ENCODE peak calls at places on chromosomes 3 and 15, in ten cellular contexts. P is H1, Y is endothelial cell of umbilical vein, V is fibroblast of lung, Z is neural progenitor cell, L is GM23248, M is astrocyte, H is SK-N-SH, G is IMR-90, S is PC-3. B is an unnamed sample.

GRCh38 chr3:99549918-99550603 is 88.3 kb upstream of the COL8A1 start:
- DNase-seq in Y (peak; percentile 84), H (no peak), P (no peak), M (peak; percentile 61), V (peak; percentile 67), G (peak; percentile 66), S (no peak), L (peak; percentile 57), Z (no peak), B (peak; percentile 56)

GRCh38 chr15:91448245-91448644 is 348.2 kb downstream of the SV2B start:
- DNase-seq in Y (no peak), S (no peak), Z (no peak), H (no peak), G (no peak), L (no peak), M (no peak), P (no peak), V (no peak), B (no peak)

GRCh38 chr3:149621218-149622005 is 36.4 kb downstream of the WWTR1 start:
- DNase-seq in S (peak; percentile 71), V (peak; percentile 97), H (no peak), G (peak; percentile 92), M (peak; percentile 97), L (peak; percentile 92), P (no peak), Y (peak; percentile 90), Z (no peak), B (peak; percentile 74)

GRCh38 chr15:35279811-35280210 is 194.7 kb upstream of the NANOGP8 start:
- DNase-seq in Z (no peak), P (no peak), L (peak; percentile 65), H (no peak), M (peak; percentile 2), V (peak; percentile 19), Y (no peak), S (no peak), G (peak; percentile 5), B (no peak)

GRCh38 chr3:150968341-150968740 is 4.2 kb downstream of the CLRN1 start:
- DNase-seq in G (no peak), H (no peak), P (no peak), M (peak; percentile 50), L (no peak), Y (no peak), S (no peak), V (peak; percentile 58), Z (no peak), B (no peak)

GRCh38 chr3:71926690-71927089 is 141.7 kb upstream of the PROK2 start:
- DNase-seq in Y (no peak), G (no peak), P (no peak), S (no peak), Z (no peak), H (no peak), V (no peak), M (no peak), L (no peak), B (no peak)

GRCh38 chr3:99394831-99395733 is 243.3 kb upstream of the COL8A1 start:
- DNase-seq in Z (no peak), M (peak; percentile 92), G (peak; percentile 89), H (no peak), P (no peak), L (peak; percentile 85), V (peak; percentile 93), S (peak; percentile 86), Y (no peak), B (peak; percentile 89)

GRCh38 chr3:16203671-16204629 is 29.5 kb downstream of the GALNT15 start:
- DNase-seq in Y (no peak), P (no peak), M (peak; percentile 59), V (peak; percentile 66), S (peak; percentile 64), L (no peak), H (no peak), G (no peak), Z (peak; percentile 53), B (no peak)

GRCh38 chr3:3464131-3464530 is 284.6 kb upstream of the CRBN start:
- DNase-seq in L (no peak), Y (no peak), H (no peak), M (no peak), S (no peak), Z (peak; percentile 4), V (no peak), G (no peak), P (no peak), B (no peak)

GRCh38 chr15:43268111-43269105 is 1.7 kb upstream of the TGM5 start:
- DNase-seq in S (peak; percentile 16), L (peak; percentile 49), Z (peak; percentile 72), V (no peak), H (peak; percentile 59), Y (no peak), M (no peak), G (no peak), P (no peak), B (no peak)

GRCh38 chr3:132596326-132596725 is 744 bp upstream of the ACKR4 start:
- DNase-seq in G (no peak), Y (no peak), L (no peak), V (no peak), M (no peak), Z (no peak), S (no peak), H (no peak), P (no peak), B (no peak)

GRCh38 chr3:194386066-194386465 is 13.0 kb downstream of the GP5 start:
- DNase-seq in G (no peak), S (no peak), Z (peak; percentile 40), M (no peak), H (no peak), Y (no peak), L (no peak), P (no peak), V (no peak), B (no peak)

DNA sequence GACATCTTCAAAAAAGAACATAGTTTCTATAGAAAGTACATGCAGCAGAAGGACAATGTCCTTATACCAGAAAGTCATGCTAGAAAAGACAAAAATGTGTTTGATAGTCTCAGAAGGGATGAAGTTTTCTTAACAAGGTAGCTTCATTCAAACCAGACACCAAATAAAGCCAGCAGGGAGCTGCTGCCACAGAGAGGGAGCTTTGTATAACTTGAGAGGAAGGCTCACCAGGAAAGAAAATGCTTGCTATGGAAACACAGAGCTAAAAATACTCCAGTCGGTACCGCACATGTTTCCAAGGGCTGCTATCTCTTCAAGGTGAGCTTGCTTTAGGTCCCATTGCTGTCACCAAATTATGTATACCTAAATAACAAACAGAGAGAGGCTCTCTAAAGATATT is 1074.8 kb upstream of the ALCAM start:
- DNase-seq in H (no peak), P (no peak), G (no peak), Y (no peak), L (peak; percentile 24), V (peak; percentile 9), M (no peak), Z (peak; percentile 26), S (no peak), B (peak; percentile 53)
- H3K4me3 ChIP-seq in H (no peak overlapping the region), P (no peak overlapping the region), G (no peak overlapping the region), Y (no peak overlapping the region), L (peak overlapping the region; percentile 62), V (peak overlapping the region; percentile 14), M (no peak overlapping the region), Z (no peak overlapping the region), S (no peak overlapping the region), B (peak overlapping the region; percentile 68)

GRCh38 chr15:51884041-51884440 is 54.6 kb downstream of the TMOD3 start:
- DNase-seq in V (no peak), Y (no peak), H (no peak), L (no peak), Z (no peak), P (no peak), M (no peak), G (no peak), S (no peak), B (no peak)
- H3K9ac ChIP-seq in V (no peak overlapping the region), Y (no peak overlapping the region), H (no peak overlapping the region), L (no peak overlapping the region), Z (no peak overlapping the region), P (no peak overlapping the region), M (no peak overlapping the region), G (no peak overlapping the region), S (no peak overlapping the region), B (no peak overlapping the region)

GRCh38 chr15:58705105-58705504 is 44.4 kb downstream of the ADAM10 start:
- DNase-seq in Z (no peak), S (peak; percentile 24), G (no peak), Y (no peak), L (no peak), H (no peak), P (no peak), V (no peak), M (no peak), B (peak; percentile 6)
- H3K9me3 ChIP-seq in Z (no peaks in the 10 kb centered on the region), S (no peaks in the 10 kb centered on the region), G (no peaks in the 10 kb centered on the region), Y (no peaks in the 10 kb centered on the region), L (no peaks in the 10 kb centered on the region), H (peaks cover under 1% of the 10 kb centered on the region), P (no peaks in the 10 kb centered on the region), V (no peaks in the 10 kb centered on the region), M (no peaks in the 10 kb centered on the region), B (peaks cover under 1% of the 10 kb centered on the region)

DNA sequence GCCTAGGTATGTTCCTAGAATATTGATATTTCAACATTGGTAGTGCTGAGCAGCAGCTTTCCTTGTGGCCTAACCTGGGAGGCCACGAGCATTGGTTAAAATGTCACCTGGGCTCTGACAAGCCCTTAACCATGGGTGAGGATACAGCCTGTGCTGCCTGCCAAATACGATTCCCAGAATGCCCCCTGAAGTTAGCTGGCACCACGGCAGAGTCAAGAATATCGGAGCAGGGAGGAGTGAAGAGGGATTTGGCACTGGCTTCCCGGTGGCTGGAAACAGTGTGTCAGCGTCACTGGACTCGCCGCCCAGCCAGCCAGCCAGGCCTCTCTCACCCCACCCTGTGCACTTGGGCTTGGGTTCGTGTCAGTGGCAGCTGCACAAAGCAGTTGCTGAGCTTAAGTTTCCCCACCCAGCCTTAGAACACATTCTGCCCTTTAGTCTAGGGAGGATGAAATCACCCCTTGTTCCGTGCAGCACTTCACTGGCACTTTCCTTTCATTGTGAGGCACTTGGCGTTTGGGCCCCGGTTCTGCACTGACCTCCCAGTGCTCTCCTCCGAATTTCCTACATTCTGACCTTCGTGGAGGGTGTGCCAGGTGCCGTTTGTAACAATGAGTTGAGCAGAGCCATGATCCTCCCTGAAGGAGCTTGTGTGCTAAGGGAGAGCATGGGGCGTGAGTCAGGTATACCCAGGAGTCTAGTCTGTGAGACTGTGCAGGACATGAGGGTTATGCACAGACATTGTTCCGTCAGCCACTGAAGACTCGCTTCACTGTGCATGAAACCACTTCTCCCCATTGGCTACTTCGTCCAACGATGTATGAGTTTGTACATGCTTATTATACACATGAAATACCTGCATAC is 152.8 kb upstream of the BHLHE40 start:
- DNase-seq in G (no peak), S (no peak), M (peak; percentile 68), Y (peak; percentile 49), Z (no peak), L (peak; percentile 83), V (peak; percentile 77), H (no peak), P (no peak), B (no peak)
- H3K4me3 ChIP-seq in G (no peak overlapping the region), S (no peak overlapping the region), M (no peak overlapping the region), Y (no peak overlapping the region), Z (no peak overlapping the region), L (no peak overlapping the region), V (no peak overlapping the region), H (no peak overlapping the region), P (no peak overlapping the region), B (no peak overlapping the region)

GRCh38 chr3:177251756-177252155 is 54.5 kb upstream of the TBL1XR1 start:
- DNase-seq in S (no peak), H (no peak), Z (no peak), M (no peak), V (no peak), L (no peak), P (no peak), Y (no peak), G (no peak), B (no peak)
- H3K9ac ChIP-seq in S (no peak overlapping the region), H (no peak overlapping the region), Z (no peak overlapping the region), M (no peak overlapping the region), V (no peak overlapping the region), L (no peak overlapping the region), P (no peak overlapping the region), Y (no peak overlapping the region), G (no peak overlapping the region), B (no peak overlapping the region)

B was measured in adipocyte.